ENCODE peak calls at places on chromosomes 5 and 9, in five cellular contexts. A is sigmoid colon, W is Peyer's patch, G is IMR-90, O is transverse colon. T is an unnamed sample.

GRCh38 chr9:93531374-93531773 is 45.0 kb upstream of the PHF2 start:
- DNase-seq in A (no peak), W (no peak), G (peak), O (no peak), T (no peak)

GRCh38 chr9:99253772-99254431 is 31.8 kb downstream of the SEC61B start:
- DNase-seq in A (no peak), W (peak), G (no peak), O (peak), T (no peak)

GRCh38 chr9:136484153-136485048 is 1.6 kb upstream of the SEC16A start:
- DNase-seq in A (peak), W (no peak), G (no peak), O (peak), T (peak)

GRCh38 chr5:95382843-95383242 is 8.3 kb upstream of the FAM81B start:
- DNase-seq in A (no peak), W (no peak), G (no peak), O (no peak), T (no peak)

GRCh38 chr5:39364367-39364766 is at the start of gene C9:
- DNase-seq in A (no peak), W (no peak), G (no peak), O (no peak), T (no peak)

GRCh38 chr9:134323741-134324358 is 2.4 kb upstream of the RXRA start:
- DNase-seq in A (peak), W (no peak), G (no peak), O (peak), T (peak)

GRCh38 chr5:154740483-154740882 is 14.7 kb upstream of the LARP1 start:
- DNase-seq in A (peak), W (no peak), G (peak), O (peak), T (peak)

GRCh38 chr9:124133752-124134151 is 122.2 kb downstream of the LHX2 start:
- DNase-seq in A (no peak), W (no peak), G (peak), O (peak), T (peak)

GRCh38 chr5:149014634-149015033 is 48.2 kb downstream of the SH3TC2 start:
- DNase-seq in A (no peak), W (no peak), G (no peak), O (no peak), T (no peak)

GRCh38 chr5:106755789-106756188 is 914.9 kb downstream of the EFNA5 start:
- DNase-seq in A (no peak), W (no peak), G (no peak), O (no peak), T (no peak)

GRCh38 chr5:134003957-134004625 is 684 bp downstream of the VDAC1 start:
- DNase-seq in A (peak), W (peak), G (peak), O (peak), T (peak)

GRCh38 chr5:37568893-37569292 is 189.8 kb downstream of the WDR70 start:
- DNase-seq in A (no peak), W (no peak), G (no peak), O (no peak), T (no peak)

GRCh38 chr9:115146581-115147021 is 28.6 kb upstream of the TNC start:
- DNase-seq in A (peak), W (no peak), G (peak), O (no peak), T (no peak)

GRCh38 chr5:175842947-175843793 is 28.2 kb upstream of the CPLX2 start:
- DNase-seq in A (no peak), W (no peak), G (peak), O (no peak), T (no peak)

GRCh38 chr9:106277931-106278330 is 583.6 kb downstream of the TMEM38B start:
- DNase-seq in A (no peak), W (no peak), G (no peak), O (no peak), T (no peak)

GRCh38 chr9:128972956-128973355 is 25.5 kb downstream of the NUP188 start:
- DNase-seq in A (no peak), W (no peak), G (peak), O (no peak), T (no peak)

GRCh38 chr5:5721881-5722280 is 299.4 kb downstream of the ICE1 start:
- DNase-seq in A (no peak), W (no peak), G (no peak), O (no peak), T (no peak)

GRCh38 chr9:121316852-121317373 is 49.0 kb downstream of the GSN start:
- DNase-seq in A (no peak), W (no peak), G (no peak), O (no peak), T (no peak)

GRCh38 chr5:124859027-124859426 is 112.6 kb upstream of the ZNF608 start:
- DNase-seq in A (no peak), W (peak), G (no peak), O (peak), T (no peak)

GRCh38 chr5:113692466-113693204 is 179.1 kb downstream of the YTHDC2 start:
- DNase-seq in A (no peak), W (no peak), G (no peak), O (no peak), T (no peak)

GRCh38 chr5:126542441-126542840 is 52.6 kb downstream of the ALDH7A1 start:
- DNase-seq in A (no peak), W (no peak), G (no peak), O (no peak), T (no peak)

GRCh38 chr9:137339045-137339444 is 37.0 kb upstream of the NRARP start:
- DNase-seq in A (no peak), W (no peak), G (peak), O (no peak), T (no peak)

GRCh38 chr5:140564196-140565023 is at the start of the genes APBB3 and SLC35A4:
- DNase-seq in A (peak), W (peak), G (peak), O (peak), T (peak)

GRCh38 chr5:31827862-31828261 is 188.9 kb downstream of the PDZD2 start:
- DNase-seq in A (no peak), W (no peak), G (peak), O (no peak), T (no peak)

GRCh38 chr5:93018461-93018860 is 562.6 kb downstream of the NR2F1-AS1 start:
- DNase-seq in A (no peak), W (no peak), G (peak), O (no peak), T (no peak)

GRCh38 chr9:114371343-114371985 is 16.3 kb downstream of the AKNA start:
- DNase-seq in A (peak), W (no peak), G (no peak), O (no peak), T (no peak)

GRCh38 chr9:109013678-109014145 is 413 bp upstream of the CTNNAL1 start:
- DNase-seq in A (no peak), W (no peak), G (no peak), O (no peak), T (no peak)

GRCh38 chr9:109012009-109012875 is 1.1 kb downstream of the CTNNAL1 start:
- DNase-seq in A (peak), W (peak), G (peak), O (peak), T (peak)

GRCh38 chr9:109014267-109015025 is 1.1 kb upstream of the CTNNAL1 start:
- DNase-seq in A (no peak), W (no peak), G (peak), O (peak), T (peak)

GRCh38 chr9:109015026-109015280 is 1.7 kb upstream of the CTNNAL1 start:
- DNase-seq in A (no peak), W (no peak), G (no peak), O (no peak), T (no peak)

GRCh38 chr9:109012876-109013677 is at the start of gene CTNNAL1:
- DNase-seq in A (peak), W (peak), G (peak), O (peak), T (peak)
- TF ChIP-seq POLR2A in A (peak), W (peak), G (peak), O (peak), T (peak)

GRCh38 chr9:32570262-32570661 is 2.7 kb downstream of the NDUFB6 start:
- DNase-seq in A (no peak), W (no peak), G (no peak), O (no peak), T (no peak)

GRCh38 chr9:32578976-32579375 is 6.0 kb upstream of the NDUFB6 start:
- DNase-seq in A (no peak), W (no peak), G (no peak), O (no peak), T (no peak)

GRCh38 chr9:32577316-32577715 is 4.4 kb upstream of the NDUFB6 start:
- DNase-seq in A (no peak), W (no peak), G (no peak), O (no peak), T (no peak)

GRCh38 chr9:32571969-32572899 is 725 bp downstream of the NDUFB6 start:
- DNase-seq in A (peak), W (peak), G (peak), O (peak), T (peak)

DNA sequence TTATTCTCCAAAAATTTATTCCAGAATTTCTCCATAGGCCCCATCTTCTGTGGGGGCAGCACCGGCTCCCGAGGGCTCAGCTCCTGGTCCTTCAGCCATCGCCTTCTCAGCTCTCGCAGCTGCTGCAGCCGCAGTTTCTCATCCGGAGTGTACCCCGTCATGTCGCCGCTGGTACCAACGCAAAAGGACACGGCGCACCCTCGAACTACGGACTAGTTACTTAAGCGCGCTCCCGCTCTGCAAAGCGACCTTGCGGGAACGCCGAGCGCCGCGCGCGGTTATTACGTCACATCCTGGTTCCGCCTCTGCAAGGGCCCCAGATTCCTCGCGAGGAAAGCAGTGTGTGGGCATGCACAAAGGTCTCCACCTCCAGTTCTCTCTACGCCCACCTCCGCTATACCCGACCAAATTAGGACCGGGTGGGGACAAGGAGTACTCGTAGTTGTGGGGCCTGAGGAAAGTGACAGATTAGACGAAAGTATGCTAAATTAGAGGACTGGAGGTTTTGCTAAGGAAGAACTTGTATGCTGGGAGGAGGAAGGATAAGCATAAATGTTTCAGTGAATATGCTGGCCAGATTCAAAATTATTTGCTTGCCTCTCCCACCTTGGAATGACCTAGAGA is at the start of gene NDUFB6:
- DNase-seq in A (peak), W (peak), G (peak), O (peak), T (peak)
- TF ChIP-seq POLR2A in A (peak), W (peak), G (no peak), O (peak), T (peak)

GRCh38 chr5:10286552-10287227 is 21.0 kb downstream of the CMBL start:
- DNase-seq in A (peak), W (no peak), G (peak), O (no peak), T (no peak)
- TF ChIP-seq POLR2A in A (no peak), W (no peak), G (no peak), O (no peak), T (no peak)

DNA sequence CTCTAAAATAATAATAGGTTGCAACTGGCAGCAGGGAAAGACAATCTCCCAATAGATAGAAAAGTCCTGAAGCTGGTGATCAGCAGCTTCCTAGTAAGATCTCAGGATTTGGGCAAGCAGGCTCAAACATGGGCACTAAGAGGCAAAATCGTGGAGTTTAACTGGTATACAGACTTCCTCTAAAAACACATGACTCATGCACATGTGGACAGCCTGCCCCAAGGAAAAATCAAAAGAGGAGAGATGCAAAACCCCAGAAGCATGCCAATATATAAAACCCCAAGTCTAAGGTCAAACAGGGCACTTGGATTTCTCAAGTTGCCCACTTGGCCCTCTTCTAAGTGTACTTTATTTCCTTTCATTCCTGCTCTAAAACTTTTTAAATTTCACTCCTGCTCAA is 62.8 kb downstream of the CDKN2A start:
- DNase-seq in A (no peak), W (no peak), G (peak), O (no peak), T (no peak)
- TF ChIP-seq POLR2A in A (no peak), W (no peak), G (no peak), O (no peak), T (no peak)

T was measured in body of pancreas.